ENCODE peak calls at places on chromosomes 3 and 15, in six cellular contexts. D is glomerular endothelial cell; I is KBM-7; F is activated CD8-positive, alpha-beta memory T cell treated with anti-CD3 and anti-CD28 coated beads for 24 hours; S is left cardiac atrium; U is Right ventricle myocardium superior. H is an unnamed sample.

GRCh38 chr3:193391902-193392301 is 13.3 kb upstream of the ATP13A5 start:
- DNase-seq in I (no peak), S (no peak), D (no peak), F (no peak), U (no peak), H (no peak)

GRCh38 chr3:51949121-51949520 is 6.1 kb upstream of the GPR62 start:
- DNase-seq in S (no peak), D (no peak), U (peak; percentile 20), F (no peak), I (no peak), H (no peak)

GRCh38 chr15:61049934-61050333 is 179.2 kb downstream of the RORA start:
- DNase-seq in D (no peak), U (no peak), F (no peak), I (no peak), S (no peak), H (no peak)

GRCh38 chr15:63583027-63583426 is 14.2 kb upstream of the FBXL22 start:
- DNase-seq in F (no peak), S (no peak), I (no peak), U (no peak), D (no peak), H (no peak)

GRCh38 chr3:11379238-11379823 is 107.1 kb downstream of the ATG7 start:
- DNase-seq in D (peak; percentile 72), F (no peak), U (no peak), I (peak; percentile 73), S (no peak), H (peak; percentile 11)

GRCh38 chr15:35481992-35482391 is 64.0 kb downstream of the DPH6 start:
- DNase-seq in D (no peak), F (no peak), U (no peak), S (no peak), I (no peak), H (no peak)

GRCh38 chr3:58429657-58430056 is 4.0 kb downstream of the PDHB start:
- DNase-seq in U (no peak), S (no peak), I (no peak), F (no peak), D (no peak), H (no peak)

GRCh38 chr3:113304856-113305540 is 93.6 kb downstream of the BOC start:
- DNase-seq in D (no peak), I (no peak), U (no peak), F (no peak), S (no peak), H (no peak)

GRCh38 chr3:184756151-184756681 is 44.4 kb upstream of the MAGEF1 start:
- DNase-seq in D (no peak), S (no peak), I (no peak), U (peak; percentile 31), F (no peak), H (no peak)

GRCh38 chr3:44825264-44825925 is 36.3 kb upstream of the TMEM42 start:
- DNase-seq in S (no peak), U (no peak), F (no peak), I (no peak), D (no peak), H (no peak)

GRCh38 chr15:45773149-45773548 is 138.3 kb downstream of the SQOR start:
- DNase-seq in I (no peak), U (no peak), F (no peak), S (no peak), D (no peak), H (no peak)

GRCh38 chr3:44926172-44926571 is 49.8 kb downstream of the ZDHHC3 start:
- DNase-seq in S (no peak), F (no peak), D (no peak), I (no peak), U (no peak), H (no peak)

GRCh38 chr3:13194285-13195209 is 121.3 kb upstream of the IQSEC1 start:
- DNase-seq in F (no peak), I (peak; percentile 29), D (no peak), U (no peak), S (no peak), H (no peak)

GRCh38 chr3:161274691-161275298 is 53.7 kb downstream of the NMD3 start:
- DNase-seq in D (peak; percentile 64), S (no peak), I (peak; percentile 78), U (no peak), F (no peak), H (peak; percentile 8)

GRCh38 chr3:103067963-103068362 is 633.1 kb downstream of the ZPLD1 start:
- DNase-seq in D (no peak), S (no peak), I (no peak), U (no peak), F (no peak), H (no peak)

GRCh38 chr15:59104912-59105732 is at the start of gene CCNB2:
- DNase-seq in U (peak; percentile 91), I (peak; percentile 98), F (peak; percentile 86), S (peak; percentile 86), D (peak; percentile 81), H (peak; percentile 88)

GRCh38 chr3:5267253-5267652 is 79.7 kb downstream of the EDEM1 start:
- DNase-seq in U (no peak), D (no peak), F (no peak), S (no peak), I (no peak), H (no peak)

GRCh38 chr15:99145778-99146177 is 40.9 kb downstream of the SYNM start:
- DNase-seq in D (no peak), U (no peak), S (no peak), I (no peak), F (no peak), H (no peak)

GRCh38 chr3:11154036-11154952 is at the start of gene HRH1:
- DNase-seq in F (no peak), D (no peak), S (peak; percentile 54), U (peak; percentile 51), I (no peak), H (no peak)

GRCh38 chr15:99249270-99249817 is at the start of gene TTC23:
- DNase-seq in D (peak; percentile 85), F (no peak), U (no peak), I (no peak), S (peak; percentile 28), H (no peak)

GRCh38 chr3:10116138-10116460 is 624 bp downstream of the BRK1 start:
- DNase-seq in D (no peak), I (peak; percentile 62), S (no peak), U (no peak), F (no peak), H (peak; percentile 28)

GRCh38 chr3:126259411-126260391 is 79.3 kb upstream of the ALDH1L1 start:
- DNase-seq in S (peak; percentile 63), U (peak; percentile 78), I (peak; percentile 24), F (no peak), D (no peak), H (no peak)

GRCh38 chr15:58040117-58040516 is 25.4 kb downstream of the ALDH1A2 start:
- DNase-seq in I (no peak), F (no peak), D (no peak), U (no peak), S (no peak), H (no peak)

GRCh38 chr15:96585634-96586386 is 255.3 kb downstream of the NR2F2 start:
- DNase-seq in S (no peak), U (no peak), D (no peak), I (no peak), F (no peak), H (no peak)

GRCh38 chr15:37079726-37080125 is 20.6 kb downstream of the MEIS2 start:
- DNase-seq in I (no peak), U (no peak), F (no peak), S (no peak), D (no peak), H (no peak)

GRCh38 chr3:67083277-67083676 is 85.2 kb downstream of the KBTBD8 start:
- DNase-seq in D (no peak), I (peak; percentile 52), S (no peak), U (no peak), F (peak; percentile 61), H (peak; percentile 29)

GRCh38 chr15:96802870-96803269 is 472.4 kb downstream of the NR2F2 start:
- DNase-seq in D (no peak), U (no peak), F (no peak), I (no peak), S (no peak), H (no peak)

GRCh38 chr15:98946301-98947255 is 61.0 kb downstream of the PGPEP1L start:
- DNase-seq in S (peak; percentile 61), U (peak; percentile 74), F (no peak), I (no peak), D (no peak), H (peak; percentile 22)

GRCh38 chr3:194397757-194398312 is 1.2 kb downstream of the GP5 start:
- DNase-seq in F (peak; percentile 72), I (no peak), D (no peak), S (peak; percentile 40), U (no peak), H (no peak)

GRCh38 chr15:89333011-89333860 is 1.4 kb downstream of the POLG start:
- DNase-seq in I (no peak), D (no peak), F (no peak), U (no peak), S (no peak), H (no peak)